ENCODE peak calls at places on chromosomes 7 and 10, in four cellular contexts. One of them, this sample, is unnamed.

GRCh38 chr7:57403601-57404342 is 46.2 kb upstream of the ZNF716 start:
- DNase-seq in adrenal gland: peak; percentile 92
- DNase-seq in upper lobe of right lung: peak; percentile 75
- DNase-seq in PC-9: no peak
- DNase-seq in this sample: no peak

GRCh38 chr10:123043409-123043925 is 34.7 kb downstream of the ACADSB start:
- DNase-seq in PC-9: peak; percentile 18
- DNase-seq in adrenal gland: peak; percentile 55
- DNase-seq in upper lobe of right lung: no peak
- DNase-seq in this sample: peak; percentile 63

GRCh38 chr7:158384746-158385145 is 202.9 kb downstream of the PTPRN2 start:
- DNase-seq in upper lobe of right lung: no peak
- DNase-seq in adrenal gland: no peak
- DNase-seq in PC-9: no peak
- DNase-seq in this sample: no peak

GRCh38 chr7:139345042-139345441 is 3.9 kb downstream of the FMC1 start:
- DNase-seq in upper lobe of right lung: no peak
- DNase-seq in adrenal gland: no peak
- DNase-seq in PC-9: no peak
- DNase-seq in this sample: no peak

GRCh38 chr10:11975795-11976194 is 66.8 kb downstream of the UPF2 start:
- DNase-seq in adrenal gland: no peak
- DNase-seq in upper lobe of right lung: no peak
- DNase-seq in PC-9: no peak
- DNase-seq in this sample: no peak

GRCh38 chr7:113086431-113086888 is at the start of gene GPR85:
- DNase-seq in upper lobe of right lung: peak; percentile 81
- DNase-seq in adrenal gland: peak; percentile 42
- DNase-seq in PC-9: peak; percentile 63
- DNase-seq in this sample: peak; percentile 37

GRCh38 chr7:131292141-131292905 is 35.4 kb upstream of the MKLN1 start:
- DNase-seq in adrenal gland: no peak
- DNase-seq in PC-9: no peak
- DNase-seq in upper lobe of right lung: no peak
- DNase-seq in this sample: no peak

GRCh38 chr10:125158528-125159485 is 1.6 kb downstream of the CTBP2 start:
- DNase-seq in PC-9: peak; percentile 35
- DNase-seq in upper lobe of right lung: peak; percentile 84
- DNase-seq in adrenal gland: peak; percentile 66
- DNase-seq in this sample: no peak

GRCh38 chr7:16847381-16847860 is 34.4 kb downstream of the AGR3 start:
- DNase-seq in PC-9: peak; percentile 90
- DNase-seq in upper lobe of right lung: peak; percentile 73
- DNase-seq in adrenal gland: no peak
- DNase-seq in this sample: no peak

GRCh38 chr10:81953420-81953819 is 78.4 kb downstream of the NRG3 start:
- DNase-seq in adrenal gland: no peak
- DNase-seq in PC-9: no peak
- DNase-seq in upper lobe of right lung: no peak
- DNase-seq in this sample: no peak

GRCh38 chr7:47600199-47601118 is 18.5 kb upstream of the TNS3 start:
- DNase-seq in PC-9: peak; percentile 70
- DNase-seq in upper lobe of right lung: no peak
- DNase-seq in adrenal gland: peak; percentile 63
- DNase-seq in this sample: no peak

GRCh38 chr10:91123246-91123645 is 97.2 kb upstream of the PCGF5 start:
- DNase-seq in upper lobe of right lung: no peak
- DNase-seq in adrenal gland: no peak
- DNase-seq in PC-9: no peak
- DNase-seq in this sample: no peak

GRCh38 chr7:52423251-52423650 is 612.2 kb upstream of the POM121L12 start:
- DNase-seq in upper lobe of right lung: no peak
- DNase-seq in adrenal gland: no peak
- DNase-seq in PC-9: no peak
- DNase-seq in this sample: no peak

DNA sequence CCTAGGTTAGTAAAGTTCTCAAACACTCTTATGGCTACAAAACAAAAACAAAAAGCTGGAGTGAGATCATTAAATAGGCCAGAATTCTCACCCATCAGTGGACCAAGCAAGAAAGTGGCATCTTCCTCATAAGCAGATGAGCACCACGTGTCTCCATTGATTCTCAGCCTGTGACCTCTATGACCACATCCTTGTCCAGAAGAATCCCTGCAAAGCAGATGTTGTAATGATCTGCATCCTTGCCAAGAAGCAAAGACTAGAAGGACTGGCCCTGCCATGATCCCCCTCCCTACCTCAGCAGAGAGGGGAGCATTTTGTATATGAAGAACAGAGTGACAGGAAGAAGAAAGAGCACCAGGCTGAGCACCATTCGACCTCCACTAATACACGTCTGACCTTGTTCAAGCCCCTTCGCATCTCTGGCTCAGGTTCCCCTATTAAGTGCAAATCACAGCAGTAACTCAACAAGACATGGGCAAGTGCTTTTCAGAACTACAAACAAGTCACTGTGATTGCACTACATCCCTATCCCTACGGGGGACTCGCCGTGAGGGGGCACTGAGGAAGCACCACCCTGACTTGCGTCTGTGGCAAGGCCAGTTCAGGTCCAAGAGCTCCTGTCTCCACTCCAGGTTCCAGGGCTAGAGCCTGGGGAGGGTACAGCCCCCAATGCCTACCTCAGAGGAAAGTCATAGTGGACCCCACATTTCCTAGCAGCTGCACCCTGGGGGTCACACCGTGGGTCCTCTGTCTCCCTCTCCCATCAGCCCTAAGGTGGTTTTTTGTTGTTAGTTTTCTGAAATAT is 22.2 kb upstream of the RASSF4 start:
- DNase-seq in upper lobe of right lung: no peak
- DNase-seq in PC-9: no peak
- DNase-seq in adrenal gland: peak; percentile 30
- DNase-seq in this sample: no peak
- TF ChIP-seq CTCF in upper lobe of right lung: no peak
- TF ChIP-seq CTCF in PC-9: no peak
- TF ChIP-seq CTCF in adrenal gland: no peak
- TF ChIP-seq CTCF in this sample: no peak

DNA sequence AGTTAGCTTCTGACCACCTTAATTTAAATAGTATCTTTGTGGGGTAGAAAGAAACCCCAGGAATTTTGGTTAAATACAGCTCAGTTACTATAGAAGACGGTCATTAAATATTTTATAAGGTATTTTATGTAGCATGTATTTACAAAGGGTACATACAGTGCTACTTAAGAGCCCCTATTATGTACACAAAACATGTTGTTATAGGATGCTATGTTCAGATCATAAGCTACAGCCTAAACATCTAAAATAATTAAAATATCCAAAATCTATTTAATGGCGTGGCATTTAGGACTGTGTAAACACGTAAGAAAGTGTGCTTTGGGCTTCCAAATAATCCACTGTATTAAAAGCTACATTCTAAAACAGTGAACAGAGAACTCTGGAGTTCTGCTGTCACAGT is 39.4 kb upstream of the DLX5 start:
- DNase-seq in PC-9: no peak
- DNase-seq in upper lobe of right lung: no peak
- DNase-seq in adrenal gland: no peak
- DNase-seq in this sample: no peak
- H3K27ac ChIP-seq in PC-9: no peak overlapping the region
- H3K27ac ChIP-seq in upper lobe of right lung: no peak overlapping the region
- H3K27ac ChIP-seq in adrenal gland: no peak overlapping the region
- H3K27ac ChIP-seq in this sample: no peak overlapping the region

DNA sequence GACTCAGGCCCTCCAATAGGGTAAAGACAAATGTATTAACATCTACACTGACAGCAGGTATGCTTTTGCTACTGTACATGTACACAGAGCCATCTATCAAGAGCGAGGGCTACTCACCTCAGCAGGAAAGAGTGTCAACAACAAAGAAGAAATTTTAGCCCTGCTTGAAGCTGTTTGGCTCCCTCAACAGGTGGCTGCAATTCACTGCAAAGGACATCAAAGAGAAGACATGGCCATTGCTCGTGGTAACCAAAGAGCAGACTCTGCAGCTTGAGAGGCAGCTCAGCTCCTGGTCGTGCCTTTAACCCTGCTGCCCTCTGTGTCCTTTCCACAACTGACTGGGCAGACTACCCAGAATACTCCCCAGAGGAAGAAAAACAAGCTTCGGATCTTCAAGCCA is 5.1 kb downstream of the AKR1B15 start:
- DNase-seq in PC-9: no peak
- DNase-seq in upper lobe of right lung: no peak
- DNase-seq in adrenal gland: no peak
- DNase-seq in this sample: peak; percentile 39
- TF ChIP-seq CTCF in PC-9: no peak
- TF ChIP-seq CTCF in upper lobe of right lung: no peak
- TF ChIP-seq CTCF in adrenal gland: no peak
- TF ChIP-seq CTCF in this sample: peak; percentile 65

GRCh38 chr10:68101066-68101465 is 8.2 kb upstream of the MYPN start:
- DNase-seq in upper lobe of right lung: no peak
- DNase-seq in PC-9: no peak
- DNase-seq in adrenal gland: no peak
- DNase-seq in this sample: no peak

GRCh38 chr10:68096913-68097509 is 12.3 kb upstream of the MYPN start:
- DNase-seq in adrenal gland: peak; percentile 86
- DNase-seq in upper lobe of right lung: no peak
- DNase-seq in PC-9: peak; percentile 80
- DNase-seq in this sample: no peak

GRCh38 chr10:68103237-68103866 is 5.9 kb upstream of the MYPN start:
- DNase-seq in upper lobe of right lung: no peak
- DNase-seq in adrenal gland: no peak
- DNase-seq in PC-9: no peak
- DNase-seq in this sample: no peak

GRCh38 chr10:68103867-68104255 is 5.4 kb upstream of the MYPN start:
- DNase-seq in PC-9: no peak
- DNase-seq in adrenal gland: no peak
- DNase-seq in upper lobe of right lung: no peak
- DNase-seq in this sample: no peak

DNA sequence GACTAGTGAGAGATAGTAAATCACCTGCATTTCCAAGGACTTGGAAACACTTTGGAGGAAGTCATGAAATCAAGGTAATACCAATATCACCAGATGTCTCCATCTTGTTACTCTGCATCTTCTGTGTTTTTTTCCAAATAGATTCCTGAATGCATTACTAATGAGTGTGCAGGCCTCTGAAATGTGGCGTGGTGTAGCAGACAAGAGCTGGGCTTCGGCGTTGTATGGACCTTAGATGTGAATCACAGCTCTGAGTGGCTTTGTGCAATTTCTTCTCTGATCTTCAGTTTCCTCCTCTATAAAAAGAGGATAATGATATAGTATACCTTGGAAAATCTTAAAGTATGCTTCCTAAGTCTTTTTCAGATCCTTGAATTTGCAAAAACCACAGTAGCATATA is 9.6 kb upstream of the MYPN start:
- DNase-seq in upper lobe of right lung: no peak
- DNase-seq in PC-9: no peak
- DNase-seq in adrenal gland: no peak
- DNase-seq in this sample: no peak
- H3K27ac ChIP-seq in upper lobe of right lung: no peak overlapping the region
- H3K27ac ChIP-seq in PC-9: no peak overlapping the region
- H3K27ac ChIP-seq in adrenal gland: no peak overlapping the region
- H3K27ac ChIP-seq in this sample: no peak overlapping the region

GRCh38 chr7:99631311-99632109 is 14.8 kb downstream of the ZSCAN25 start:
- DNase-seq in adrenal gland: peak; percentile 58
- DNase-seq in PC-9: peak; percentile 50
- DNase-seq in upper lobe of right lung: no peak
- DNase-seq in this sample: no peak
- TF ChIP-seq CTCF in adrenal gland: peak; percentile 40
- TF ChIP-seq CTCF in PC-9: peak; percentile 76
- TF ChIP-seq CTCF in upper lobe of right lung: peak; percentile 25
- TF ChIP-seq CTCF in this sample: peak; percentile 19

GRCh38 chr10:71847418-71847817 is 3.6 kb downstream of the PSAP start:
- DNase-seq in adrenal gland: no peak
- DNase-seq in PC-9: no peak
- DNase-seq in upper lobe of right lung: peak; percentile 11
- DNase-seq in this sample: no peak
- H3K27ac ChIP-seq in adrenal gland: no peak overlapping the region
- H3K27ac ChIP-seq in PC-9: no peak overlapping the region
- H3K27ac ChIP-seq in upper lobe of right lung: no peak overlapping the region
- H3K27ac ChIP-seq in this sample: no peak overlapping the region

DNA sequence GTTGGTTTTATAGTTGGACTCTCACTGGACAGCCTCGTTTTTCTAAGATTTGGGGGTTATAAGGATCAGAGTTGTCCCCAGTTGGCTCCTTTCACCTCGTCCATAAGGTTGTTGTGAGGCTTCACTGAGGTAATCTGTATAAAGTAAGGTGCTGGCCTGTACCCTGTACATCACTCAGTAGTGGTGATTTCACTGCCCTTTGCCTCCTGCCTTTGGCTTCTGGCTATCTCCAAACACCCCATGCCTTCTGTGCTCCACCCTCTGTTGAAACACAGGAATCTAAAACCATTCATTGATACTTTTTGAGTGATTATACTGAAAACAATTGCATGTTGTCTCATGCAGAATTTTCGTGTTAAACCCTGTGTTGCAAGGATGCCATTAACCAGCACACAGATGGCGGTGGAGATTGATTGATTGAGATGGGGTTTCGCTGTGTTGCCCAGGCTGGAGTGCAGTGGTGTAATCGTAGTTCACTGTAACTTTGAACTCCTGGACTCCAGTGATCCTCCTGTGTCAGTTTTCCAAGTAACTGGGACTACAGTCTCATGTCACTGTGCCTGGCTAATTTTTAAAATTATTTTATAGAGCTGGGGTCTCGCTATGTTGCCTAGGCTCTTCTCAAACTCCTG is 55.0 kb downstream of the KAT6B start:
- DNase-seq in upper lobe of right lung: no peak
- DNase-seq in PC-9: no peak
- DNase-seq in adrenal gland: no peak
- DNase-seq in this sample: no peak
- TF ChIP-seq CTCF in upper lobe of right lung: no peak
- TF ChIP-seq CTCF in PC-9: no peak
- TF ChIP-seq CTCF in adrenal gland: no peak
- TF ChIP-seq CTCF in this sample: no peak

DNA sequence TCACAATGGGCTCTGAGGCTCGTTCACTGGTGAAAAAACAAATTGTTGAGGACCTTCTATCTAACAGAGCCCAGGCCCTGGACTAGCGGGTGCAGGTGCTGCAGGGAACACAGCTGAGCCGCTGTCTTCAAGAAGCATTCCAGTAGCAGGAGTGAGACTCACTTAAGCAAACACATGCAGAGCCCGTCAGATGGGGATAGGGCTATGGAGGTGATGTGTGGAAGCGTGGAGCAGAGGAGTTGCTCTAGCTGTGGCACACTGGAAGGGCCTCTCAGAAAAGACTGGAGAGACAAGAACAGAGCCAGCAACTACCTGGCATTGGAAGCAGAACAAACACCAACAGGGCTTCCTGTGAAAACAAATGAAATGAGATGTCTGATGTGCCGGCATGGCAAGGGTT is 37.8 kb upstream of the GALNTL5 start:
- DNase-seq in PC-9: no peak
- DNase-seq in adrenal gland: no peak
- DNase-seq in upper lobe of right lung: no peak
- DNase-seq in this sample: no peak
- H3K27ac ChIP-seq in PC-9: no peak overlapping the region
- H3K27ac ChIP-seq in adrenal gland: no peak overlapping the region
- H3K27ac ChIP-seq in upper lobe of right lung: peak overlapping the region; percentile 56
- H3K27ac ChIP-seq in this sample: no peak overlapping the region

DNA sequence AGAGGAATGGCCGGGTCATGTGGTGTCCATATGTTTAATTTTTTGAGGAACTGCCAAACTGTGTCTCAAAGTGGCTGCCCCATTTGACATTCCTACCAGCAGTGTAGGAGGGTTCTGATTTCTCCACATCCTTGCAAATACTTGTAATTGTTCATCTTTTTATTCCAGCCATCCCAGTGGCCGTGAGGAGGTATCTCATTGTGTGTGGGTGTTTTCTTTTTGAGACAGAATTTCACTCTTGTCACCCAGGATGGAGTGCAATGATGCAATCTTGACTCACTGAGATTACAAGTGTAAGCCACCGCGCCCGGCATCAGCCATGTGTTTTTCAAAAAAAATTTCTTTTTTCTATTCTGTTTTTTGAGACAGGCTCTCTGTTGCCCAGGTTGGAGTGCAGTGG is 38.7 kb upstream of the DLG5 start:
- DNase-seq in PC-9: no peak
- DNase-seq in adrenal gland: peak; percentile 65
- DNase-seq in upper lobe of right lung: no peak
- DNase-seq in this sample: no peak
- TF ChIP-seq CTCF in PC-9: no peak
- TF ChIP-seq CTCF in adrenal gland: no peak
- TF ChIP-seq CTCF in upper lobe of right lung: no peak
- TF ChIP-seq CTCF in this sample: no peak